ENCODE peak calls at places on chromosomes 12 and 14, in eight cellular contexts. K is psoas muscle, G is kidney epithelial cell, J is PC-3, B is upper lobe of right lung, M is HFFc6, N is HL-60, U is GM10248. Z is an unnamed sample.

GRCh38 chr14:61662437-61663311 is 32.6 kb upstream of the HIF1A start:
- DNase-seq in B (no peak), J (peak; percentile 99), K (no peak), G (peak; percentile 86), N (peak; percentile 93), U (peak; percentile 73), M (peak; percentile 62), Z (no peak)

GRCh38 chr14:100554082-100554677 is 33.0 kb downstream of the BEGAIN start:
- DNase-seq in B (peak; percentile 74), M (no peak), G (no peak), N (peak; percentile 49), K (peak; percentile 63), U (no peak), J (no peak), Z (peak; percentile 78)

GRCh38 chr12:828726-829395 is 76.5 kb downstream of the WNK1 start:
- DNase-seq in M (no peak), G (no peak), J (no peak), N (no peak), K (no peak), U (no peak), B (no peak), Z (no peak)

GRCh38 chr14:99360774-99361595 is 89.0 kb upstream of the BCL11B start:
- DNase-seq in K (no peak), M (no peak), U (no peak), N (no peak), J (peak; percentile 15), G (no peak), B (no peak), Z (no peak)

GRCh38 chr14:60153996-60154395 is 11.2 kb downstream of the DHRS7 start:
- DNase-seq in G (no peak), N (no peak), J (no peak), U (no peak), M (no peak), B (no peak), K (no peak), Z (no peak)

GRCh38 chr12:124626841-124627502 is 59.6 kb upstream of the NCOR2 start:
- DNase-seq in N (no peak), B (no peak), G (no peak), K (peak; percentile 74), M (no peak), U (no peak), J (no peak), Z (no peak)

GRCh38 chr12:66160704-66161103 is 9.1 kb downstream of the TMBIM4 start:
- DNase-seq in U (no peak), B (no peak), J (no peak), G (no peak), M (no peak), K (peak; percentile 12), N (no peak), Z (peak; percentile 47)

GRCh38 chr14:99537399-99537798 is 56.2 kb downstream of the CCNK start:
- DNase-seq in B (no peak), K (no peak), G (peak; percentile 55), U (no peak), J (peak; percentile 74), N (no peak), M (peak; percentile 75), Z (no peak)

GRCh38 chr12:117165342-117165741 is 24.9 kb downstream of the FBXO21 start:
- DNase-seq in B (no peak), G (no peak), K (no peak), J (no peak), U (no peak), N (no peak), M (no peak), Z (no peak)

GRCh38 chr14:65103150-65103760 is 938 bp upstream of the MAX start:
- DNase-seq in G (no peak), N (peak; percentile 37), U (no peak), M (peak; percentile 11), J (peak; percentile 29), K (no peak), B (no peak), Z (no peak)

GRCh38 chr12:67540920-67541624 is 107.5 kb upstream of the DYRK2 start:
- DNase-seq in N (no peak), K (no peak), G (no peak), B (no peak), J (no peak), M (no peak), U (no peak), Z (no peak)

GRCh38 chr12:113867258-113867657 is 98.9 kb downstream of the RBM19 start:
- DNase-seq in J (peak; percentile 39), B (no peak), U (no peak), N (no peak), K (no peak), G (no peak), M (peak; percentile 37), Z (no peak)

GRCh38 chr12:49131973-49132461 is 822 bp upstream of the TUBA1B start:
- DNase-seq in M (no peak), U (no peak), N (no peak), J (peak; percentile 49), B (no peak), G (no peak), K (no peak), Z (no peak)

GRCh38 chr14:94328196-94328595 is 5.1 kb upstream of the SERPINA6 start:
- DNase-seq in K (no peak), B (no peak), J (no peak), U (no peak), M (no peak), N (no peak), G (peak; percentile 47), Z (no peak)

GRCh38 chr12:29616664-29617409 is 119.4 kb upstream of the OVCH1 start:
- DNase-seq in G (peak; percentile 38), K (no peak), M (no peak), U (no peak), J (peak; percentile 87), B (no peak), N (no peak), Z (no peak)

GRCh38 chr12:6533653-6534157 is 612 bp upstream of the GAPDH start:
- DNase-seq in K (peak; percentile 68), N (peak; percentile 87), G (no peak), M (peak; percentile 68), B (peak; percentile 82), U (peak; percentile 77), J (peak; percentile 83), Z (peak; percentile 76)

GRCh38 chr12:104994301-104994700 is 8.2 kb downstream of the NOPCHAP1 start:
- DNase-seq in N (no peak), B (no peak), M (no peak), J (no peak), G (no peak), U (no peak), K (no peak), Z (no peak)

GRCh38 chr14:94164685-94165431 is 9.3 kb upstream of the PPP4R4 start:
- DNase-seq in B (peak; percentile 59), N (no peak), G (no peak), K (no peak), M (no peak), J (no peak), U (no peak), Z (no peak)

GRCh38 chr14:103531421-103532215 is 2.6 kb downstream of the TRMT61A start:
- DNase-seq in B (no peak), M (no peak), U (no peak), J (no peak), K (no peak), N (no peak), G (no peak), Z (no peak)

GRCh38 chr12:6279631-6280030 is 30.9 kb upstream of the PLEKHG6 start:
- DNase-seq in M (no peak), K (no peak), B (peak; percentile 62), U (no peak), G (no peak), N (no peak), J (no peak), Z (peak; percentile 50)

DNA sequence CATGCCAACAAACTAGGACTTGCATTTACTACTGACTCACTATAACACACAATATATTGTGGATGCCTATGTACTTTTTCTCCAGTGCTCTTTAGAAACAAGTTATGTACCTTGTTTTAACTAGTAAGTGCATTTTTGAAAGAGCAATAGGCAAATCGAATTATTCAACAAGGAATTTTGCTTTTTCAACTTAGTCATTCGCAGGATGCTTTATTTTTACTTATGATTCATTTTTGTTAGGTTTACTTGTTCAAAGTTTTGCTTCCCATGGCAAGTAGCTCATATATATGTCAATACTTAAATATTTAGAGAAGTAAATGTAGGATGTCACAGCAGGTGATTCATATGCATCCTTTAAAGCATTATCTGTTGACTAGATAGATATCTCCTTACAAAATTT is 149.8 kb downstream of the PELI2 start:
- DNase-seq in N (no peak), U (no peak), K (no peak), G (no peak), M (peak; percentile 21), J (peak; percentile 66), B (no peak), Z (no peak)
- TF ChIP-seq CTCF in N (no peak), U (no peak), K (no peak), G (no peak), M (no peak), J (no peak), B (no peak), Z (no peak)

GRCh38 chr12:109770861-109771670 is 57.4 kb downstream of the FAM222A start:
- DNase-seq in M (no peak), U (no peak), K (no peak), G (no peak), B (peak; percentile 47), N (no peak), J (no peak), Z (peak; percentile 23)

GRCh38 chr12:109772622-109773321 is 59.1 kb downstream of the FAM222A start:
- DNase-seq in N (no peak), G (no peak), M (no peak), J (peak; percentile 30), B (peak; percentile 38), K (no peak), U (no peak), Z (peak; percentile 9)

GRCh38 chr12:109773384-109774011 is 59.7 kb downstream of the TRPV4 start:
- DNase-seq in M (no peak), U (no peak), J (peak; percentile 89), B (peak; percentile 67), K (no peak), N (no peak), G (peak; percentile 9), Z (peak; percentile 48)

GRCh38 chr12:109770104-109770860 is 56.7 kb downstream of the FAM222A start:
- DNase-seq in J (no peak), K (no peak), G (no peak), B (peak; percentile 23), M (no peak), U (no peak), N (no peak), Z (peak; percentile 17)

GRCh38 chr12:109771746-109772621 is 58.4 kb downstream of the FAM222A start:
- DNase-seq in M (no peak), N (no peak), J (no peak), U (no peak), K (no peak), B (peak; percentile 53), G (no peak), Z (peak; percentile 24)
- TF ChIP-seq CTCF in M (peak; percentile 29), N (no peak), J (peak; percentile 66), U (no peak), K (no peak), B (no peak), G (no peak), Z (no peak)

GRCh38 chr12:43942379-43942778 is 106.5 kb downstream of the TMEM117 start:
- DNase-seq in M (no peak), B (no peak), G (no peak), K (no peak), U (no peak), J (no peak), N (no peak), Z (no peak)

GRCh38 chr12:43937947-43938346 is 102.1 kb downstream of the TMEM117 start:
- DNase-seq in U (no peak), B (no peak), G (no peak), N (no peak), M (no peak), J (peak; percentile 35), K (no peak), Z (no peak)
- TF ChIP-seq CTCF in U (no peak), B (no peak), G (peak; percentile 15), N (no peak), M (peak; percentile 76), J (peak; percentile 31), K (no peak), Z (no peak)

GRCh38 chr14:91354979-91355685 is 62.5 kb downstream of the CCDC88C start:
- DNase-seq in M (no peak), B (no peak), G (no peak), U (peak; percentile 62), J (no peak), N (no peak), K (no peak), Z (peak; percentile 23)
- TF ChIP-seq CTCF in M (peak; percentile 43), B (peak; percentile 19), G (peak; percentile 51), U (peak; percentile 41), J (peak; percentile 41), N (no peak), K (no peak), Z (peak; percentile 22)

Z was measured in lower lobe of right lung.